ENCODE peak calls at places on chromosomes 1 and 21, in five cellular contexts. B is trophoblast cell; E is heart left ventricle; W is CD4-positive, CD25-positive, alpha-beta regulatory T cell; O is colonic mucosa. C is an unnamed sample.

GRCh38 chr1:92118826-92119225 is 38.7 kb downstream of the BTBD8 start:
- DNase-seq in B (no peak), E (no peak), W (no peak), O (no peak), C (no peak)

GRCh38 chr1:45543599-45544417 is 6.8 kb upstream of the AKR1A1 start:
- DNase-seq in B (peak; percentile 10), E (peak; percentile 72), W (peak; percentile 60), O (peak; percentile 66), C (no peak)

GRCh38 chr21:46060596-46061061 is 37.3 kb upstream of the COL6A2 start:
- DNase-seq in B (no peak), E (peak; percentile 82), W (no peak), O (peak; percentile 49), C (no peak)

GRCh38 chr1:31568895-31569655 is 7.2 kb upstream of the TINAGL1 start:
- DNase-seq in B (no peak), E (peak; percentile 78), W (no peak), O (peak; percentile 14), C (no peak)

GRCh38 chr21:29433366-29434059 is 134.8 kb downstream of the BACH1 start:
- DNase-seq in B (peak; percentile 72), E (no peak), W (no peak), O (no peak), C (no peak)

GRCh38 chr21:16102113-16102512 is 372.3 kb downstream of the USP25 start:
- DNase-seq in B (no peak), E (no peak), W (no peak), O (no peak), C (no peak)

GRCh38 chr1:30976143-30976542 is 67.6 kb upstream of the SDC3 start:
- DNase-seq in B (no peak), E (no peak), W (no peak), O (no peak), C (peak; percentile 48)

GRCh38 chr1:215250913-215251312 is 168.4 kb downstream of the KCNK2 start:
- DNase-seq in B (no peak), E (no peak), W (no peak), O (no peak), C (no peak)

GRCh38 chr1:199959033-199959774 is 68.3 kb upstream of the NR5A2 start:
- DNase-seq in B (no peak), E (no peak), W (no peak), O (no peak), C (no peak)

GRCh38 chr1:40078512-40079333 is 18.3 kb downstream of the PPT1 start:
- DNase-seq in B (peak; percentile 53), E (peak; percentile 34), W (peak; percentile 25), O (peak; percentile 64), C (peak; percentile 86)
- H3K27ac ChIP-seq in B (no peak overlapping the region), E (no peak overlapping the region), W (peak overlapping the region; percentile 8), O (no peak overlapping the region), C (no peak overlapping the region)

DNA sequence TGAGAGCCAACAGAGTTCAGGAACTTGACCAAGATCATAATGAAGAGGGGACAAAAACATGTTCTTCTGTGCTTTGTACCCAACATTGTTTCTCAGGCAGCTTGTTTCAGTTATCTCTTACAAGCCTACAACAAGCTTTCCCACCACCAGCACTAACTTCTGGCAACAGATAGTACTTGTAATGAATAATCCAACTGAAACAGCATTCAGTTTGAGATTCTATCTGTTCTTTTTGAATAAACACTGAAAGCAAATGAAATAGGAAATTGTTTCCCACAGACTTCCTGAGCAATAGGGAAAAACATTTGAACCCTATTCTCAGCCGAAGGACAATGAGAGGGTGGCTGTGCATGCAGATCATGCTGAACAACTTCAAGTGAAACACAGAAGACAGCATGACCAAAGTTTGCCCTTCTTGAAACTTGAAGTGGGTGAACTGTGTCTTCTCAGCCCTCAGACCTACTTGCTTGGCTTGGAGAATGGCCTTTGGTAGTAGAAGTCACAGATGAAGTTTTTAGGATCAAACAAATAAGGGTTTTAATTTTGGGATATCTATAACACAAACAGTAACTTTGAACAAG is 11.2 kb upstream of the HOOK1 start:
- DNase-seq in B (no peak), E (no peak), W (no peak), O (no peak), C (no peak)
- H3K27me3 ChIP-seq in B (no peaks in the 10 kb centered on the region), E (no peaks in the 10 kb centered on the region), W (peaks cover 1% of the 10 kb centered on the region), O (no peaks in the 10 kb centered on the region), C (no peaks in the 10 kb centered on the region)

GRCh38 chr21:34510148-34511142 is 1.6 kb downstream of the KCNE1 start:
- DNase-seq in B (peak; percentile 77), E (peak; percentile 84), W (no peak), O (peak; percentile 84), C (peak; percentile 87)
- H3K27ac ChIP-seq in B (no peak overlapping the region), E (peak overlapping the region; percentile 13), W (no peak overlapping the region), O (no peak overlapping the region), C (no peak overlapping the region)

DNA sequence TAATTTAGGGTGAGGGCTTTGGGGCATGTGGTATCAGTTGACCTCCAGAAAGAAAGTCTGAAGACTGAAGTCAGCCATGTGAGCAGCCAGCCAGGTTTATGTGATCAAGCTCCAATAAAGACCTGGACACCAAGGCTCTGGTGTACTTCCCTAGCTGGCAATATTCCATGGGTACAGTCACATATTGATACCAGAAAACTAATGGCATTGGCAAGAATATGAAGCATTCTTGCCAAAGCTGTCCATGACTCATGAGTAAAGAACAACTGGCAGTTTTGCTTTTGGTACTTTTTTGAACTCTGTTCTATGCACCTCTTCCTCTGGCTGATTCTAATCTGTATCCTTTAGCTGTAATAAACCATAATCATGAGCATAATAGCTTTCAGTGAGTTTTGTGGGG is 415.3 kb upstream of the CAMK1G start:
- DNase-seq in B (no peak), E (no peak), W (no peak), O (no peak), C (no peak)
- H3K27me3 ChIP-seq in B (no peaks in the 10 kb centered on the region), E (no peaks in the 10 kb centered on the region), W (no peaks in the 10 kb centered on the region), O (no peaks in the 10 kb centered on the region), C (no peaks in the 10 kb centered on the region)

DNA sequence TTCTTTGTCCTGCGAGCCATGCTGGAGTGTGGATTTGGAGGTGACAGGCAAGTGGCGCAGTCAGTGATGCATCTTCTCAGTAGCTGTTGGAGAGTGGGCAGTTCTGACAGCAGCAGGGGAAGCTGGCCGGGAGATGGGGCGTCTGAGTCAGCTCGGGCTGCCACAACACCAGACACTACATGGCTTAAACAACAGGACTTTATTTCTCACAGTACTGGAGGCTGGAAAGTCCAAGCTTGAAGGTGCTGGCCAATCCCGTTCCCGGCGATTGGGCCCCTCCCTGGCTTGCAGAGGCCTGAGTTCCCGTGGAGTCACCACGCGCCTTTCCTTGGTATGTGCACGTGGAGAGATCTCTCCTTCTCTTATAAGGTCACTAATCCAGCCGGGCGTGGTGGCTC is 16.6 kb downstream of the SLC27A3 start:
- DNase-seq in B (peak; percentile 8), E (no peak), W (no peak), O (no peak), C (no peak)
- H3K27ac ChIP-seq in B (no peak overlapping the region), E (no peak overlapping the region), W (no peak overlapping the region), O (peak overlapping the region; percentile 74), C (no peak overlapping the region)

DNA sequence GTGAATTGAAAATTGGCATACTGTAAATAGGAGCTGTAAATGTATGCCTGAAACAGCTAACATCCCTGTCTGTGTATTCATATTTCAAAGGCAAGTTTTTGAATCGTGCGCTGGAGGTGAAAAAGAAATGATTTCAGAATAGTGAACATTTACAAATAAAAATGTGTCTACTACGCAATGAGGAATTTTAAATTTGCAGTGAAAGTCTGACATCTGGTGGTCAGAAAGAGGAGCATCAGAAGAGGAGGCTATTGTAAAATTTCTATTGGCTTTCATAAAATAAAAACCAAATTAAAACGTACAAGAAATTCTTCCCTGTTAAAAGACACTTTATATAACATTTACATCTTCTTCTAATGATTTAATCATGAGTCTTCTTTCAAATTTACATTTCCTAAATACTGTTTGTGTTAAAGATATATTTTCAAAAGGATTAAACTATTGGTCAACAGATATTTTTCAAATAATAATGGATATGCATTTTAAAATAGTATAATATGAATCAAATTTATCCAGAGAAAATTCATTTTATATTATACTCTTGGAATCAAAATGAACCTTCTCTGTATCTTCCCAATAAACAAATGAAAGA is 113.7 kb upstream of the RRP15 start:
- DNase-seq in B (peak; percentile 3), E (no peak), W (no peak), O (no peak), C (peak; percentile 84)
- H3K27me3 ChIP-seq in B (peaks cover under 1% of the 10 kb centered on the region), E (peaks cover 27% of the 10 kb centered on the region), W (peaks cover 9% of the 10 kb centered on the region), O (peaks cover 3% of the 10 kb centered on the region), C (no peaks in the 10 kb centered on the region)

GRCh38 chr21:38852278-38852677 is 46.5 kb downstream of the ETS2 start:
- DNase-seq in B (no peak), E (no peak), W (no peak), O (peak; percentile 3), C (no peak)

GRCh38 chr21:38849776-38850175 is 44.0 kb downstream of the ETS2 start:
- DNase-seq in B (no peak), E (no peak), W (no peak), O (peak; percentile 10), C (no peak)

GRCh38 chr21:38847556-38847955 is 41.8 kb downstream of the ETS2 start:
- DNase-seq in B (no peak), E (no peak), W (no peak), O (no peak), C (no peak)

GRCh38 chr21:38850277-38850951 is 44.7 kb downstream of the ETS2 start:
- DNase-seq in B (no peak), E (no peak), W (no peak), O (peak; percentile 11), C (no peak)

DNA sequence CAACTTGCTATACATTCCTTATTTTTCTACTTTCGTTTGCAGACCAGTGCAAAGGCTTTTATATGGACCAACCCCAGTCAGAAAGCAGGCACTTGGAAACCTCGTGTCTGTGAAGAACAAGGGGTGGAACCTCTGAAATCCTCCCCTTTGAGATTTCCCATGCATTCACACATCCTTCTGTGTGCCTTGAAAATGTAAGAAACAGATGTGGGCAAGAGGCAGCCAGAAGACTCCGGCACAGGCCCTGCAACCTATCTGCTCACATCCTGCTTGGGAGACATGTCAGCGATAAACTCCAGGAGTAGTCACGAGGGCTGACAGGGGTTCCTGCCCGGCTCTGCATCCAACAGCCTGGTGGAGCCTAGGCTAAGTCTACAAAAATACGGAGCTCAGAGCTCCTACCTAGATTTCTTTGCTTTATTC is 42.5 kb downstream of the ETS2 start:
- DNase-seq in B (no peak), E (peak; percentile 71), W (no peak), O (peak; percentile 12), C (no peak)
- H3K27ac ChIP-seq in B (no peak overlapping the region), E (peak overlapping the region; percentile 46), W (no peak overlapping the region), O (no peak overlapping the region), C (no peak overlapping the region)

DNA sequence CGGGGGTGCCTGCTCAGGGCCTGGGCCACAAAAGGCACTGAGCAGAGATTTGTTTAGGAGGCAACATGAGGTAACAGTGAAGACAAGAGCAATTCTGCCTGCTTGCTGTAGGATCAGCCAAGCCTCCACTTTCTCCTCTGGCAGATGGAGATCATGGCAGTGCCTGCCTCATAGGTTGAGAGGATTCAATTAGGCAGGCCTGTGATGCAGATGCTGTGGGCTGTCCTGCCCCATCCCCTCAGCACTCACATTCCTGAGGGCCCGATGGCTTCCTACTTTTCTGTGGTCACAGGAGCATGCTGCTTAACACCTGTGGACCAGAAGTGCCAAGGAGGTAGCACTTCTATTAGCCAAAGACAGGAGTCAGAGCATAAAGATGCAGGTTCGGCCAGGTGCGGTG is 1.2 kb upstream of the UBL4B start:
- DNase-seq in B (no peak), E (no peak), W (no peak), O (no peak), C (no peak)
- H3K27me3 ChIP-seq in B (no peaks in the 10 kb centered on the region), E (peaks cover 17% of the 10 kb centered on the region), W (no peaks in the 10 kb centered on the region), O (no peaks in the 10 kb centered on the region), C (no peaks in the 10 kb centered on the region)

GRCh38 chr1:23613191-23614126 is 54.2 kb upstream of the ID3 start:
- DNase-seq in B (no peak), E (no peak), W (no peak), O (no peak), C (no peak)
- H3K27ac ChIP-seq in B (no peak overlapping the region), E (no peak overlapping the region), W (peak overlapping the region; percentile 78), O (no peak overlapping the region), C (peak overlapping the region; percentile 61)

C was measured in Karpas-422.